ENCODE peak calls at places on chromosomes 2 and 18, in ten cellular contexts. C, O, A, K, N, U, Z, Q, B and F are unnamed samples.

GRCh38 chr2:63734510-63734909 is 107.2 kb upstream of the UGP2 start:
- DNase-seq in C (no peak), O (no peak), A (no peak), K (no peak), N (no peak), U (no peak), Z (no peak), Q (no peak), B (no peak), F (peak; percentile 22)

GRCh38 chr2:194128810-194129209 is 1528.2 kb upstream of the SLC39A10 start:
- DNase-seq in C (no peak), O (no peak), A (no peak), K (no peak), N (no peak), U (no peak), Z (no peak), Q (peak; percentile 33), B (no peak), F (no peak)

GRCh38 chr2:217415316-217415715 is 555.5 kb upstream of the TNP1 start:
- DNase-seq in C (no peak), O (no peak), A (no peak), K (no peak), N (no peak), U (no peak), Z (no peak), Q (no peak), B (no peak), F (no peak)

GRCh38 chr18:8757598-8757997 is 52.2 kb downstream of the MTCL1 start:
- DNase-seq in C (no peak), O (no peak), A (no peak), K (no peak), N (no peak), U (no peak), Z (no peak), Q (no peak), B (no peak), F (no peak)

GRCh38 chr2:168355110-168355509 is 101.0 kb upstream of the CERS6 start:
- DNase-seq in C (no peak), O (no peak), A (no peak), K (no peak), N (no peak), U (no peak), Z (no peak), Q (no peak), B (no peak), F (no peak)

GRCh38 chr2:109279243-109279860 is 150.3 kb downstream of the SH3RF3 start:
- DNase-seq in C (no peak), O (peak; percentile 55), A (no peak), K (no peak), N (no peak), U (no peak), Z (no peak), Q (no peak), B (no peak), F (no peak)

GRCh38 chr2:30022444-30023071 is 101.2 kb upstream of the ALK start:
- DNase-seq in C (no peak), O (no peak), A (no peak), K (no peak), N (no peak), U (no peak), Z (no peak), Q (no peak), B (no peak), F (no peak)

GRCh38 chr18:21454725-21455124 is 145.8 kb downstream of the ESCO1 start:
- DNase-seq in C (no peak), O (no peak), A (no peak), K (no peak), N (no peak), U (no peak), Z (no peak), Q (no peak), B (no peak), F (no peak)

GRCh38 chr2:85017436-85018048 is 46.6 kb downstream of the KCMF1 start:
- DNase-seq in C (no peak), O (no peak), A (no peak), K (no peak), N (no peak), U (no peak), Z (no peak), Q (no peak), B (no peak), F (no peak)

GRCh38 chr2:127100261-127101047 is 6.5 kb downstream of the BIN1 start:
- DNase-seq in C (no peak), O (no peak), A (no peak), K (no peak), N (no peak), U (peak; percentile 83), Z (peak; percentile 83), Q (peak; percentile 44), B (peak; percentile 88), F (no peak)

GRCh38 chr2:149175956-149176355 is 137.5 kb downstream of the LYPD6B start:
- DNase-seq in C (no peak), O (no peak), A (no peak), K (no peak), N (no peak), U (no peak), Z (no peak), Q (no peak), B (no peak), F (no peak)

GRCh38 chr2:208025037-208025813 is at the start of gene PLEKHM3:
- DNase-seq in C (peak; percentile 90), O (peak; percentile 86), A (peak; percentile 70), K (peak; percentile 65), N (peak; percentile 90), U (peak; percentile 90), Z (peak; percentile 90), Q (peak; percentile 98), B (peak; percentile 89), F (no peak)

GRCh38 chr18:37742436-37742835 is 176.8 kb upstream of the CELF4 start:
- DNase-seq in C (no peak), O (no peak), A (no peak), K (no peak), N (peak; percentile 81), U (no peak), Z (no peak), Q (no peak), B (no peak), F (no peak)

GRCh38 chr2:201006704-201007103 is 43.2 kb upstream of the ORC2 start:
- DNase-seq in C (no peak), O (no peak), A (no peak), K (no peak), N (no peak), U (no peak), Z (no peak), Q (no peak), B (no peak), F (no peak)
- H3K27ac ChIP-seq in C (no peak overlapping the region), O (no peak overlapping the region), A (no peak overlapping the region), K (no peak overlapping the region), N (no peak overlapping the region), U (no peak overlapping the region), Z (peak overlapping the region; percentile 69), Q (no peak overlapping the region), B (peak overlapping the region; percentile 71), F (no peak overlapping the region)

GRCh38 chr18:9775172-9775571 is 67.1 kb downstream of the RAB31 start:
- DNase-seq in C (no peak), O (no peak), A (no peak), K (no peak), N (no peak), U (no peak), Z (no peak), Q (no peak), B (no peak), F (no peak)
- H3K4me1 ChIP-seq in C (no peaks in the 10 kb centered on the region), O (peaks cover 69% of the 10 kb centered on the region), A (peaks cover 15% of the 10 kb centered on the region), K (no peaks in the 10 kb centered on the region), N (peaks cover 6% of the 10 kb centered on the region), U (no peaks in the 10 kb centered on the region), Z (peaks cover 7% of the 10 kb centered on the region), Q (peaks cover 79% of the 10 kb centered on the region), B (no peaks in the 10 kb centered on the region), F (peaks cover 51% of the 10 kb centered on the region)

GRCh38 chr2:37657471-37657870 is 14.0 kb downstream of the CDC42EP3 start:
- DNase-seq in C (no peak), O (no peak), A (no peak), K (no peak), N (no peak), U (no peak), Z (no peak), Q (no peak), B (no peak), F (no peak)
- H3K4me3 ChIP-seq in C (no peak overlapping the region), O (no peak overlapping the region), A (no peak overlapping the region), K (no peak overlapping the region), N (peak overlapping the region; percentile 16), U (no peak overlapping the region), Z (no peak overlapping the region), Q (no peak overlapping the region), B (no peak overlapping the region), F (no peak overlapping the region)

DNA sequence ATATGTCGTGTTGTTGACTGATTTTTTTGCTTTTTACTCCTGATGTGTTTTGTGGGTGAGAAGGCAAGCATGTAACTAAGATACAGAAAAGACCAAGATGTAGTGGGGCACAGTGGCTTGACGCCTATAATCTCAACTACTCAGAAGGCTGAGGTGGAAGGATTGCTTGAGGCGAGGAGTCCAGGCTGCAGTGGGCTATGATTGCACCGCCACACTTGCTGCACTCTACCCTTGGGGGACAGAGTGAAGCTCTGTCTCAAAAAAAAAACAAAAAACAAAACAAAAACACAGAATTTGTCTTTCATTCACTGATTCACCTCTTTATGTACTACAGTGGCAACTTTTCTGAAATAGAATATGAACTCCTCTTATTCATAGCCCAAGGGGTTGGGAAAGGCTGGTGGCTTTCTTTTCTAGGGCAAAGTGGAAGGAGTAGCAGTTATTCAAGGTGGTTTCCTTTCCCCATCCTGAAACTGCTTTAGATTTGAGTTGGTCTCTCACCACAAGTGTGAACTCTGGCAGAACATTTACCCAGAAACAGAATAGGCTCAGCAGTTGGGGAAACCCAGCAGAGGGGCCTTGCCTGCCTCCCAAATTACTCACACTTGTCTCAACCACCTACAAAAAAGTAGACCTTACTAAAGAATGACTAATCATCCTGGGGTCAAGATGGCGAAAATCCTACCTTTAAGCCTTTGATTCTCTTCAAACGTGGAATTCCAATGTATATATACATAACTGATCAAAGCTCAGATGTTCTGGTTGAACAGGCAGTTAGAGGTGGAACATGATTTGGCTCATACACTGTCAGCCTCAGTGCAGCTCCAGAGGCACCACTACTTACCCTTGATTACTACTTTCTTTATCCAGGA is 6.5 kb downstream of the TANK start:
- DNase-seq in C (no peak), O (no peak), A (no peak), K (peak; percentile 44), N (no peak), U (no peak), Z (no peak), Q (no peak), B (no peak), F (no peak)
- H3K27ac ChIP-seq in C (no peak overlapping the region), O (no peak overlapping the region), A (no peak overlapping the region), K (no peak overlapping the region), N (no peak overlapping the region), U (no peak overlapping the region), Z (no peak overlapping the region), Q (peak overlapping the region; percentile 54), B (no peak overlapping the region), F (peak overlapping the region; percentile 34)

GRCh38 chr2:201196803-201197202 is 13.9 kb downstream of the CASP10 start:
- DNase-seq in C (no peak), O (no peak), A (no peak), K (no peak), N (no peak), U (no peak), Z (no peak), Q (no peak), B (no peak), F (no peak)
- H3K4me1 ChIP-seq in C (no peaks in the 10 kb centered on the region), O (peaks cover 53% of the 10 kb centered on the region), A (no peaks in the 10 kb centered on the region), K (peaks cover 43% of the 10 kb centered on the region), N (peaks cover 6% of the 10 kb centered on the region), U (peaks cover 8% of the 10 kb centered on the region), Z (no peaks in the 10 kb centered on the region), Q (peaks cover 29% of the 10 kb centered on the region), B (peaks cover 3% of the 10 kb centered on the region), F (no peaks in the 10 kb centered on the region)

GRCh38 chr2:201909348-201909747 is 103.0 kb downstream of the CDK15 start:
- DNase-seq in C (no peak), O (no peak), A (no peak), K (no peak), N (no peak), U (no peak), Z (no peak), Q (no peak), B (no peak), F (no peak)
- H3K4me3 ChIP-seq in C (no peak overlapping the region), O (no peak overlapping the region), A (no peak overlapping the region), K (no peak overlapping the region), N (no peak overlapping the region), U (no peak overlapping the region), Z (no peak overlapping the region), Q (no peak overlapping the region), B (no peak overlapping the region), F (no peak overlapping the region)